ENCODE peak calls at places on chromosome 20, in six cellular contexts. H, N, M, B, I and L are unnamed samples. For H3K4me1, the result is how much of the 10 kb centered on the place peaks cover.

GRCh38 chr20:8394308-8394945 is 262.4 kb downstream of the PLCB1 start:
- DNase-seq in I (no peak), H (no peak), B (no peak), N (peak), M (no peak), L (no peak)

GRCh38 chr20:647479-648019 is 5.5 kb downstream of the SRXN1 start:
- DNase-seq in M (no peak), N (no peak), I (no peak), H (no peak), B (no peak), L (no peak)

GRCh38 chr20:8153281-8153908 is 21.3 kb downstream of the PLCB1 start:
- DNase-seq in H (no peak), I (no peak), B (no peak), N (peak), M (no peak), L (no peak)

GRCh38 chr20:7608246-7608645 is 332.0 kb downstream of the HAO1 start:
- DNase-seq in H (no peak), I (no peak), N (peak), M (no peak), B (no peak), L (no peak)

GRCh38 chr20:9068896-9069663 is at the start of gene PLCB4:
- DNase-seq in N (peak), M (no peak), I (no peak), B (peak), H (no peak), L (peak)

GRCh38 chr20:44039147-44039546 is 124.5 kb downstream of the TOX2 start:
- DNase-seq in M (no peak), H (no peak), N (no peak), I (peak), B (no peak), L (no peak)

GRCh38 chr20:23228912-23229311 is 121.7 kb upstream of the NXT1 start:
- DNase-seq in H (no peak), N (peak), B (no peak), M (no peak), I (no peak), L (peak)

GRCh38 chr20:4507288-4507719 is 214.4 kb upstream of the PRND start:
- DNase-seq in B (no peak), I (no peak), H (no peak), N (peak), M (no peak), L (no peak)

GRCh38 chr20:39458452-39458851 is 496.3 kb downstream of the DHX35 start:
- DNase-seq in M (no peak), N (no peak), I (no peak), B (no peak), H (no peak), L (no peak)

GRCh38 chr20:6492396-6493055 is 275.0 kb upstream of the BMP2 start:
- DNase-seq in M (no peak), B (no peak), I (no peak), H (no peak), N (peak), L (no peak)

GRCh38 chr20:20161611-20162010 is 109.3 kb downstream of the CFAP61 start:
- DNase-seq in H (no peak), M (no peak), I (no peak), B (no peak), N (no peak), L (no peak)

DNA sequence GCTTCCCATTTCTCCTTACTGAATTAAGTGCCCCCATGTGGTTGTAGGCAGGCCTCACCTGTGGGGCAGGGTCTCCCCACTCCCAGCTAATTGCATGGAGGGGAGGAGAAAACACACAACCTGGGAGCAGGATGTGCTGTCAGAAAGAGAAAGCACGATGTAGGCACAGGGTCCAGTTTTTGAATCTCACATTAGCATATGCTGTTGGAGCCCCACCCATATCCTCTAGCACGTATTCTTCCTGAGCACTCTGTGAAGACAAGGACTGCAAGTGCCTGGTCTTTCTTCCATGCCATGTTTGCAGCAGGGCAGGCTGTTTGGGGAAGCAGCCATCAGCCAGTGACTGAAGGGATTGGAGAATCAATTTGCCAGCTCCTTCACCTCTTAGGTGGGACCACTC is 108.2 kb downstream of the CFAP61 start:
- DNase-seq in H (no peak), N (no peak), B (no peak), I (no peak), M (no peak), L (no peak)
- TF ChIP-seq CTCF in H (no peak), N (no peak), B (no peak), I (no peak), M (no peak), L (no peak)

DNA sequence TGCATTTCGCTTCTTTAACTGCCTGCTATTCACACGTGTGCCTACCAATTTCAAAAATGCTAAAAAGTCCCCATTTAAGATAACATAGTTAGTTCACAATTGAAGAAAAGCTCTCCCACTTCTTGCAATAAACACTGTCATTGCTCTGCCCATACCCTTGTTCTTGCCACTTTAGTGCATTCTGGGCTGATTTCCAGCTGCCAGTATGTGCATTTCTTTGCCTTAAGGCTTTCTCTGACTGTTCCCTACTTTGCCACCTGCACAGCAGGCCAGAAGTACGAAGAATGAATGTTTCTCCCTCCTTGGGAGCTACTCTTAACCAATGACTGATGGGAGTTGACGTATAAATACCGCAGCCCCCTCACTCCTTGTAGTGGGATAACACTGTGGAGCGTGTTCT is 16.0 kb upstream of the ATRN start:
- DNase-seq in I (no peak), N (no peak), B (no peak), M (no peak), H (no peak), L (no peak)
- H3K4me1 ChIP-seq in I (under half), N (under half), B (under half), M (under half), H (under half), L (under half)

DNA sequence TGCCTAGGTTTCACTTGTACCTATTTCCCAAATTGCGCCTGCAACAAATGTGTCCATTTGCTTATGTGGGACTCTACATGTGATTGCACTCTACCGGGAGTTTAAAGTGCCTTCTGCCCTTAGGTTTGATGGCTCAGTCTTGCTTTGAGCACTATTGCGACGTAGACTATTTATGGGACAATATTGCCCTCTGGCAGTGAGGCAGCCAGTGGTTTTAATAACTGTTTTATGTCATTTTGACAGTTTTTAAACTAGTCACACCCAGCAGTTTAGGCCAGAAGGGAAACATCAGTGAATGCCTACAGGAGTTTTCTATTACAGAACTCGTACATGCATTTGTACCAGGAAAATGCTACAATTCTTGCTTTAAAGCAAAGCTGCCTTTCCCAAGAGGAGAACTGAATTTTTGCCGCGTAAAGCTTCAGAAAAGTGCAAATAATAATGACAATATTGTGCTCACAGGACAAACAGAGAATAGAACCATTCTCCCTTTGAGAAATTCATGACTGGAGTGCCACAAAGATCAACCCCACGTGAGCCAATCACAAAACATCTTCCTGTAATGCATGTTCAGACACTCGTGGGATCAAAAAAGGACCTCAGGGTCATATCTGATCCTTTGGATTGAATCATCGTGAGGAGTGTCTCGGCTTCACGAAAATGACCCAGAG is 813.6 kb downstream of the KIF16B start:
- DNase-seq in I (no peak), H (no peak), B (no peak), M (no peak), N (no peak), L (no peak)
- TF ChIP-seq CTCF in I (no peak), H (no peak), B (no peak), M (peak), N (no peak), L (no peak)

GRCh38 chr20:25052255-25053206 is 5.4 kb downstream of the ACSS1 start:
- DNase-seq in H (no peak), I (peak), N (peak), B (no peak), M (no peak), L (peak)
- H3K4me1 ChIP-seq in H (under half), I (half or more), N (under half), B (half or more), M (under half), L (half or more)

DNA sequence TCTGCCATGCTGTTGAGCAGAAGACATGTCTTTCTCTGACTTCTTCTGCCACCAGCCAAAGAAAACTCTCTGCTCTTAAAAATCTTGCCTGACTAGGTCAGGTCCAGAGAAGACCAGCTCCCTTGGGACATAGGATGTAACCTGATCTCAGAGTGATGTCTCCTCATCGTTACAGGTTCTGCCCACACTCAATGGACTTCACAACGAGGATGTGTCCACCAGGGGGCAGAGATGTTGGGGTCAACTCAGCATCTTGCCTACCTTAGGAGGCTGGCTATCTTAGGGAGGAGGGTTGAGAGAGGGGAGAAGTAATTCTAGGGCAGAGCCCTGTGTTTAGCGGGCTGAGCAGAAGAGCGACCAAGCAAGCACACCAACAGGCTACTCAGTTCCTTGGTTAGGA is 207.6 kb upstream of the CDH4 start:
- DNase-seq in B (no peak), M (no peak), H (no peak), I (no peak), N (no peak), L (no peak)
- TF ChIP-seq CTCF in B (no peak), M (no peak), H (no peak), I (no peak), N (no peak), L (no peak)

GRCh38 chr20:33575302-33575701 is 85.4 kb downstream of the CBFA2T2 start:
- DNase-seq in B (no peak), I (no peak), M (no peak), N (peak), H (no peak), L (no peak)
- H3K4me1 ChIP-seq in B (under half), I (under half), M (under half), N (under half), H (under half), L (under half)

GRCh38 chr20:48638546-48638945 is 189.3 kb downstream of the PREX1 start:
- DNase-seq in M (peak), H (no peak), I (peak), B (no peak), N (peak), L (no peak)
- TF ChIP-seq CTCF in M (no peak), H (no peak), I (no peak), B (no peak), N (no peak), L (no peak)

GRCh38 chr20:45058168-45058850 is 42.6 kb downstream of the KCNS1 start:
- DNase-seq in I (no peak), H (no peak), B (no peak), N (no peak), M (no peak), L (no peak)
- H3K4me1 ChIP-seq in I (half or more), H (under half), B (under half), N (under half), M (under half), L (under half)